ENCODE peak calls at places on chromosomes 11 and 22, in four cellular contexts. E is cardiac muscle cell; C is WERI-Rb-1; W is CD4-positive, CD25-positive, alpha-beta regulatory T cell. M is an unnamed sample.

GRCh38 chr11:92050305-92050704 is 174.3 kb upstream of the FAT3 start:
- DNase-seq in E (no peak), W (no peak), C (no peak), M (no peak)

GRCh38 chr22:18060646-18061620 is 16.9 kb upstream of the PEX26 start:
- DNase-seq in C (no peak), E (no peak), W (no peak), M (no peak)

GRCh38 chr11:45646275-45646970 is 19.0 kb downstream of the CHST1 start:
- DNase-seq in W (no peak), E (no peak), C (no peak), M (no peak)

GRCh38 chr11:22787565-22788162 is 41.9 kb downstream of the SVIP start:
- DNase-seq in W (no peak), C (peak; percentile 9), E (peak; percentile 71), M (peak; percentile 20)

GRCh38 chr11:70587095-70587389 is 188.7 kb downstream of the CTTN start:
- DNase-seq in E (no peak), W (no peak), C (no peak), M (no peak)

GRCh38 chr22:28497188-28497587 is 182.5 kb downstream of the TTC28 start:
- DNase-seq in W (no peak), C (no peak), E (no peak), M (no peak)

GRCh38 chr22:47367107-47367690 is 604.7 kb downstream of the TBC1D22A start:
- DNase-seq in E (no peak), C (peak; percentile 2), W (no peak), M (no peak)

GRCh38 chr11:12156301-12157140 is 46.1 kb downstream of the MICAL2 start:
- DNase-seq in E (no peak), W (no peak), C (no peak), M (no peak)

GRCh38 chr11:73218106-73218829 is at the start of gene P2RY2:
- DNase-seq in C (no peak), E (peak; percentile 79), W (no peak), M (no peak)

GRCh38 chr11:70641366-70641765 is 243.0 kb downstream of the CTTN start:
- DNase-seq in W (no peak), E (peak; percentile 6), C (peak; percentile 64), M (no peak)

GRCh38 chr11:29527391-29527936 is 489.4 kb downstream of the KCNA4 start:
- DNase-seq in C (peak; percentile 29), E (no peak), W (no peak), M (no peak)

GRCh38 chr11:112163875-112164521 is at the start of gene IL18:
- DNase-seq in C (no peak), E (peak; percentile 31), W (no peak), M (no peak)

GRCh38 chr22:19226428-19226827 is 47.9 kb upstream of the SLC25A1 start:
- DNase-seq in W (no peak), C (no peak), E (no peak), M (no peak)

GRCh38 chr11:12625438-12626071 is 48.7 kb upstream of the TEAD1 start:
- DNase-seq in C (no peak), E (no peak), W (no peak), M (no peak)

GRCh38 chr11:106101797-106102196 is 24.3 kb downstream of the AASDHPPT start:
- DNase-seq in E (no peak), W (no peak), C (no peak), M (no peak)

GRCh38 chr11:108852701-108853100 is 187.8 kb downstream of the DDX10 start:
- DNase-seq in W (no peak), E (no peak), C (no peak), M (no peak)

GRCh38 chr11:103031834-103032233 is 60.1 kb downstream of the DCUN1D5 start:
- DNase-seq in C (no peak), E (no peak), W (no peak), M (no peak)

GRCh38 chr11:117005758-117006157 is 92.5 kb downstream of the SIK3 start:
- DNase-seq in W (no peak), C (no peak), E (no peak), M (no peak)

GRCh38 chr22:36386900-36387663 is 685 bp downstream of the MYH9 start:
- DNase-seq in E (no peak), W (peak; percentile 38), C (peak; percentile 25), M (no peak)

GRCh38 chr22:31753634-31754471 is at the start of gene DEPDC5:
- DNase-seq in E (peak; percentile 97), W (peak; percentile 95), C (peak; percentile 97), M (peak; percentile 97)

GRCh38 chr22:27133951-27134664 is 476.7 kb downstream of the MIAT start:
- DNase-seq in W (no peak), E (no peak), C (no peak), M (no peak)

GRCh38 chr22:30829901-30830550 is 135.4 kb downstream of the OSBP2 start:
- DNase-seq in W (no peak), E (no peak), C (no peak), M (no peak)

GRCh38 chr11:65612691-65613090 is 1.3 kb downstream of the MAP3K11 start:
- DNase-seq in C (no peak), W (no peak), E (no peak), M (no peak)
- H3K4me3 ChIP-seq in C (no peak overlapping the region), W (peak overlapping the region; percentile 31), E (no peak overlapping the region), M (peak overlapping the region; percentile 89)

GRCh38 chr11:68778205-68778604 is 26.9 kb upstream of the TESMIN start:
- DNase-seq in W (no peak), E (no peak), C (no peak), M (no peak)
- H3K27ac ChIP-seq in W (no peak overlapping the region), E (no peak overlapping the region), C (no peak overlapping the region), M (no peak overlapping the region)

GRCh38 chr22:20430641-20431519 is 6.7 kb downstream of the SCARF2 start:
- DNase-seq in C (no peak), W (peak; percentile 45), E (peak; percentile 80), M (peak; percentile 54)

GRCh38 chr22:20430101-20430640 is 7.5 kb downstream of the SCARF2 start:
- DNase-seq in E (no peak), C (no peak), W (no peak), M (peak; percentile 13)

GRCh38 chr22:20428496-20429253 is 8.9 kb downstream of the SCARF2 start:
- DNase-seq in W (no peak), C (no peak), E (no peak), M (no peak)

GRCh38 chr22:20427945-20428417 is 9.6 kb downstream of the SCARF2 start:
- DNase-seq in C (no peak), E (no peak), W (no peak), M (no peak)

DNA sequence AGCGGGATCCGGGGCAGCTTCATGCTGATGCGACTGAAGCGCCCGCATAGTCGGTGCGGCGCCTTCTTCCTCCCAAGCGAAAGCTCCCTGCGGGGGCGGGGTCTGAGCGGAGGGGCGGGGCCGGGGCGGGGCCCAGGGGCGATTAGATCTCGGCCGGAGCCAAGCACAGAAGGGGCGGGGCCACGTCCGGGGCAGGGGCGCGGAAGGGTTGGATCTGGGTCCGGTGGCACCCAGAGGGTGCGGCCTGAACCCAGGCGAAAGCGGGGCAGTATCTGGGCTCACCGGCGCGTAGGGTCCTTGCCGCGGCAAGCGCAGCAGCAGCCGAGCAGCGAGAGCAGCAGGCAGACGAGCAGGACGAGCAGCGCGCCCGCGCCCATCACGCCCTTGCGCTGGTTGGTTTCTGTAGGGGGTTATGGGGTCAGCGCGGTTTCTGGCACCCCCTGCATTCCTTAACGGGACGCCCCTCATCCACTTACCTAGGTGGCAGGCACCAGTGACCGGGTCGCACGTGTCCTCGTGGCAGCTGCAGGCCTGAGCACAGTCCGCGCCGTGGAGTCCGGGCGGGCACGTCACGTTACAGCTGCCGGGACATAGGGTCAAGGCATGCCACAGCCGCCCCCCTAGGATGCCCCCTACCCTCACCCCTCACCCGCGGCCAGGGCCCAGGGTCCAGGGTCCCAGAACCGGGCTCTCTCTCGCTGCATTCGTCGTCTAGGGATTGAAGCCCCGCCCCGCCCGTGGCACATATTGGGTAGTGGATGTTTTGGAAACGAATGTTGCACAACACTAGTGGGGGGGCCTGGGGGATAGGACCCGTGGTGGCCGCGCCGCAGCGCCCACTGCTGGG is 8.1 kb downstream of the SCARF2 start:
- DNase-seq in E (peak; percentile 61), C (no peak), W (peak; percentile 79), M (peak; percentile 73)
- H3K4me3 ChIP-seq in E (peak overlapping the region; percentile 10), C (no peak overlapping the region), W (peak overlapping the region; percentile 67), M (peak overlapping the region; percentile 79)

GRCh38 chr22:45103756-45104155 is 60.0 kb upstream of the NUP50 start:
- DNase-seq in E (no peak), W (no peak), C (no peak), M (no peak)
- H3K27ac ChIP-seq in E (no peak overlapping the region), W (no peak overlapping the region), C (no peak overlapping the region), M (no peak overlapping the region)

DNA sequence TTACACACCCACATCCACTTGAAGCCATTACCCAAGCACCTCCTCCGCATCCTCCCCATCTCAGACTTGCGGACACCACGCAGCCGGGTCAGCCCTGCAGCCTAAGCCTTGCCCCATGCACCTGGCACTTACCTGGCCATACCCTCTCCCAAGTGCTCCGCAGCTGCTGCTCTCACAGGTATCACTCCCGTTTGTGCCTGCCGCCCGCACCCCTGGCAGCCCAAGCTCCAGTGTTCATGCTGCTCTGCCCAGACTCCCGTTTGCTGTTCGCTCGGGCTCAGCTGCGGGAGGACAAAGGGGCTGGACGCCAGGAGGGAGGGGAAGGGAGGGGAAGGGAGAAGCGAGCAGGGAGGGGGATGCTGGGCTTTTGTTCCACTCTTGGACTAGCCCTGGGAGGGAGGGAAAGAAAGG is at the start of gene KLHL35:
- DNase-seq in C (no peak), E (no peak), W (no peak), M (no peak)
- H3K4me3 ChIP-seq in C (no peak within 1 kb of the TSS), E (no peak within 1 kb of the TSS), W (no peak within 1 kb of the TSS), M (no peak within 1 kb of the TSS)

DNA sequence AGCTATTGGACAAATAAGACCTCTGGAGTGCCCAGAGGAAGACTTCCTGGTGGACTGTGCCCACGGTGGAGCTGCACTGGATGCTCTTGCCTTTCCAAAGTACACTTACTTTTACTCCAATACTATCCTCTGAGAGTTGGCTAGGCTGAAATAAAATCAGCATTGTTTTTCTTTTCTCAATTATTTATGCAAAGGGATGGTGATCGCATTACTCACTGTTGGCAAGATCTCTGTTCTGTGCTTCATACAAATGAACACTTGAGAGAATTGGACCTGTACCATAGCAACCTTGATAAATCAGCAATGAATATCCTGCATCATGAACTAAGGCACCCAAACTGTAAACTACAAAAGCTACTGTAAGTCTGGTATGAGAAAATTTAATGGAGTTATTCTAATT is 26.2 kb downstream of the NLRP14 start:
- DNase-seq in C (no peak), W (no peak), E (no peak), M (no peak)
- H3K27ac ChIP-seq in C (no peak overlapping the region), W (no peak overlapping the region), E (no peak overlapping the region), M (no peak overlapping the region)

DNA sequence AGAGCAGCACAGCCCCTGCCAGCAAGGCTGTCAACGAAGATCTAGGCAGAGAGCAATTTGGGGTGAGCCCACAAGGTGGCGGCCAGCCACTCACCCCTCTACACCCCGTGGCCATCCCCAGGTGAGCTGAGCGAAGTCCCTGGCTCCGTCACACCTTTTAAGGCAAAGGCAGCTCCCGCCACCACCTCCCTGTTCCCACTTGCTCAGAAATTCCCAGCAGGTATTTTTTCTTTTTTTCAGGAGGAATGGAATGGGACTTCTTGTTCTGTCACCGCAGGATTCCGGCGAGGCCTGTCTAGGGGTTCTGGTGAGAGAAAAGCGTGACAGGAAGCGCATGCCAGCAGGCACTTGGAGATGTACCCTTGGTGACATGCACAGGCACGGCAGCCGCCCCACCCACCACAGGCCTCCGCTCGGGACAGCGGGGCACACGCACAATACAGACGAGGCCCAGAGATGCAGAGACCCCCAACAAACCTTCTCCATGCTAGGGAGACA is 10.0 kb downstream of the RPL3 start:
- DNase-seq in E (no peak), W (no peak), C (no peak), M (no peak)
- H3K4me3 ChIP-seq in E (no peak overlapping the region), W (no peak overlapping the region), C (no peak overlapping the region), M (no peak overlapping the region)